ENCODE peak calls at places on chromosomes 4 and X, in six cellular contexts. V, S, Z, O, K and J are unnamed samples.

GRCh38 chrX:68492583-68492982 is 6.3 kb upstream of the YIPF6 start:
- DNase-seq in K (no peak), O (no peak), V (no peak), Z (no peak), S (no peak), J (no peak)

GRCh38 chr4:126957555-126958440 is 675.0 kb upstream of the INTU start:
- DNase-seq in S (no peak), Z (no peak), K (no peak), V (no peak), O (peak), J (no peak)

GRCh38 chr4:21226637-21227538 is 526.6 kb downstream of the PACRGL start:
- DNase-seq in O (no peak), K (no peak), Z (no peak), V (no peak), S (no peak), J (no peak)

GRCh38 chr4:159002950-159003349 is 99.9 kb upstream of the RAPGEF2 start:
- DNase-seq in O (peak), V (no peak), S (peak), Z (no peak), K (no peak), J (no peak)

GRCh38 chr4:2817701-2818350 is 24.9 kb downstream of the SH3BP2 start:
- DNase-seq in Z (no peak), S (peak), V (peak), O (peak), K (peak), J (no peak)

GRCh38 chrX:19563327-19563726 is 48.0 kb upstream of the MAP3K15 start:
- DNase-seq in Z (no peak), O (no peak), V (peak), S (no peak), K (no peak), J (no peak)

GRCh38 chr4:40842725-40843401 is 93.1 kb downstream of the NSUN7 start:
- DNase-seq in V (no peak), K (no peak), O (no peak), Z (no peak), S (no peak), J (no peak)

GRCh38 chr4:13989496-13989895 is 362.0 kb upstream of the BOD1L1 start:
- DNase-seq in O (peak), V (no peak), K (no peak), Z (no peak), S (no peak), J (peak)

GRCh38 chr4:163600731-163601130 is 106.2 kb downstream of the TMA16 start:
- DNase-seq in V (peak), O (no peak), K (no peak), S (no peak), Z (no peak), J (no peak)

GRCh38 chrX:123846598-123847038 is 13.2 kb upstream of the XIAP start:
- DNase-seq in K (no peak), O (peak), Z (no peak), V (no peak), S (no peak), J (no peak)

GRCh38 chrX:39556056-39556455 is 541.7 kb downstream of the BCOR start:
- DNase-seq in O (no peak), K (no peak), Z (peak), S (no peak), V (no peak), J (no peak)

GRCh38 chr4:53015681-53016080 is 153.6 kb downstream of the RASL11B start:
- DNase-seq in Z (no peak), V (peak), K (peak), S (peak), O (peak), J (no peak)

GRCh38 chrX:112067601-112068000 is 15.0 kb downstream of the TRPC5 start:
- DNase-seq in O (no peak), Z (no peak), V (no peak), S (no peak), K (no peak), J (no peak)

GRCh38 chrX:12440245-12440644 is 302.0 kb downstream of the FRMPD4 start:
- DNase-seq in S (no peak), V (no peak), Z (no peak), O (no peak), K (no peak), J (no peak)

GRCh38 chrX:40938418-40938817 is 146.8 kb upstream of the USP9X start:
- DNase-seq in Z (no peak), V (no peak), K (no peak), S (no peak), O (peak), J (no peak)

GRCh38 chrX:128436397-128437103 is 384.3 kb upstream of the ACTRT1 start:
- DNase-seq in O (no peak), V (no peak), Z (no peak), K (no peak), S (no peak), J (no peak)

GRCh38 chr4:4595252-4595651 is 53.4 kb upstream of the STX18 start:
- DNase-seq in Z (no peak), K (no peak), O (no peak), S (no peak), V (peak), J (no peak)

GRCh38 chrX:24838624-24839023 is 144.9 kb downstream of the POLA1 start:
- DNase-seq in O (peak), V (peak), S (peak), K (peak), Z (no peak), J (no peak)

GRCh38 chrX:113260474-113260873 is 419.8 kb upstream of the AMOT start:
- DNase-seq in K (no peak), V (peak), S (no peak), O (peak), Z (no peak), J (no peak)

GRCh38 chrX:109840585-109840984 is 107.5 kb upstream of the ACSL4 start:
- DNase-seq in Z (peak), O (peak), S (peak), K (no peak), V (no peak), J (peak)

GRCh38 chr4:17584502-17585213 is 7.7 kb downstream of the LAP3 start:
- DNase-seq in K (no peak), Z (no peak), S (no peak), O (no peak), V (no peak), J (no peak)

GRCh38 chr4:172352351-172352750 is 539.1 kb downstream of the GALNTL6 start:
- DNase-seq in O (no peak), Z (no peak), K (no peak), V (no peak), S (no peak), J (no peak)

GRCh38 chr4:64821612-64822011 is 412.4 kb upstream of the TECRL start:
- DNase-seq in Z (no peak), K (no peak), S (no peak), O (no peak), V (no peak), J (no peak)

GRCh38 chr4:7158991-7159390 is 33.3 kb upstream of the SORCS2 start:
- DNase-seq in Z (no peak), V (no peak), O (no peak), K (no peak), S (peak), J (no peak)

GRCh38 chrX:9885150-9885549 is 82.0 kb upstream of the CLDN34 start:
- DNase-seq in K (peak), O (peak), V (peak), Z (peak), S (peak), J (no peak)

GRCh38 chr4:100988876-100989275 is 358.4 kb downstream of the PPP3CA start:
- DNase-seq in Z (no peak), K (no peak), V (no peak), O (no peak), S (no peak), J (no peak)

GRCh38 chr4:156924774-156925173 is 46.8 kb downstream of the PDGFC start:
- DNase-seq in K (no peak), O (no peak), Z (no peak), V (no peak), S (no peak), J (no peak)

GRCh38 chr4:4423706-4424498 is 37.0 kb downstream of the NSG1 start:
- DNase-seq in S (no peak), V (no peak), O (no peak), Z (no peak), K (no peak), J (no peak)

GRCh38 chr4:5220028-5220427 is 168.7 kb downstream of the STK32B start:
- DNase-seq in K (no peak), S (no peak), O (peak), V (peak), Z (no peak), J (no peak)

GRCh38 chr4:145248971-145249370 is 68.6 kb upstream of the OTUD4 start:
- DNase-seq in S (no peak), K (no peak), V (no peak), Z (no peak), O (no peak), J (no peak)

GRCh38 chr4:4860381-4860802 is 927 bp downstream of the MSX1 start:
- DNase-seq in K (no peak), Z (peak), V (peak), O (no peak), S (no peak), J (no peak)

GRCh38 chrX:132953358-132953757 is 5.1 kb downstream of the HS6ST2 start:
- DNase-seq in V (no peak), S (no peak), Z (no peak), O (no peak), K (no peak), J (no peak)

GRCh38 chrX:16155586-16155985 is 11.7 kb upstream of the MAGEB17 start:
- DNase-seq in O (no peak), V (no peak), Z (no peak), K (no peak), S (no peak), J (no peak)

GRCh38 chr4:85489273-85489672 is 14.3 kb downstream of the ARHGAP24 start:
- DNase-seq in V (peak), O (peak), S (no peak), Z (no peak), K (no peak), J (no peak)

GRCh38 chr4:8819019-8819418 is 52.6 kb downstream of the HMX1 start:
- DNase-seq in S (no peak), O (no peak), K (no peak), Z (no peak), V (no peak), J (no peak)

GRCh38 chrX:74535211-74535621 is 79.2 kb downstream of the RLIM start:
- DNase-seq in K (peak), O (peak), V (no peak), Z (peak), S (peak), J (no peak)
- H3K4me3 ChIP-seq in K (peak), O (peak), V (peak), Z (no peak), S (peak), J (no peak)

GRCh38 chr4:39721788-39722187 is 23.9 kb downstream of the UBE2K start:
- DNase-seq in K (no peak), V (no peak), S (no peak), O (no peak), Z (no peak), J (no peak)
- H3K9ac ChIP-seq in K (no peak), V (no peak), S (no peak), O (no peak), Z (no peak), J (no peak)

GRCh38 chr4:185036842-185037241 is 18.6 kb downstream of the HELT start:
- DNase-seq in S (no peak), O (no peak), Z (no peak), V (no peak), K (no peak), J (no peak)

GRCh38 chr4:185040523-185040922 is 22.2 kb downstream of the HELT start:
- DNase-seq in Z (no peak), V (no peak), S (no peak), K (no peak), O (no peak), J (no peak)

GRCh38 chr4:185035284-185035683 is 17.0 kb downstream of the HELT start:
- DNase-seq in V (no peak), O (no peak), S (no peak), Z (no peak), K (no peak), J (no peak)

GRCh38 chr4:185036019-185036418 is 17.7 kb downstream of the HELT start:
- DNase-seq in K (no peak), O (no peak), S (no peak), Z (no peak), V (no peak), J (no peak)

DNA sequence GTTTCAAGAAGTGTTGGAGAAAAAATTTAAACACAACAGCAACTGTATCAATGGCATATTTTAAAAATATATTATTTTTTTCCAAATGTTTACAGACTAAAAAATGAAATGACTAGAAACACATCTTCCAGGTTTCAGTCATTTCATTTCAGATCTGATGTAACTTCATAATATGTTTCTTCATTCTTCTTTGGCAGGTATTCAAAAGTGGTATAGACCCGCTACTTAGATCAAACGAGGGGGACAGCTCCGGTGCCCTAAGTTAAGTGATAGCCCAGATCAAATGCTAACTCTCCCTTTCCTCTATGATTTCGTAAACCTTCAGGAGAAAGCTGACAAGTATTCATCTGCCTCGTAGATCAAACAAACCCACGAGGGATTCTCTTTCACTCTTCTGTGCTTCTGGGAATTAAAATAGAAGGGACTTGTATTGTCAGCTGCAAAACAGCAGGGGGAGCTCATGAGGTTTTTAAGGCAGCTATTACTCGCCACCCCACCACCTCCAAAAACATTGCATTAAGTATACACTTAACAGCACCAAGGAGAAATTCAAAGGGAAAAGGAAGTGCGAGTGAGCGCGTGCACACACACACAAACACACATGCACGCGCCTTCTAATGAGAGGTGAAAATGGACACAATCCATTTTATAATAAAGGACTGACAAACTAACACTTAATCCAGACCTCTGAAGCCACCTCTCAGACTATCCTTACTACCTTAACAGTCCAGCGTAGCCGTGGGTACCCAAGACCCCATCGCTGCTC is 21.4 kb downstream of the HELT start:
- DNase-seq in Z (peak), S (peak), V (peak), O (peak), K (peak), J (no peak)
- H3K4me3 ChIP-seq in Z (no peak), S (no peak), V (no peak), O (peak), K (no peak), J (peak)

GRCh38 chr4:86935833-86936721 is 1.3 kb downstream of the AFF1 start:
- DNase-seq in Z (peak), V (peak), O (peak), S (peak), K (no peak), J (peak)

GRCh38 chr4:86935499-86935832 is 655 bp downstream of the AFF1 start:
- DNase-seq in O (no peak), S (peak), K (peak), Z (no peak), V (no peak), J (no peak)

GRCh38 chr4:86939123-86939522 is 4.3 kb downstream of the AFF1 start:
- DNase-seq in S (no peak), Z (no peak), K (no peak), V (no peak), O (peak), J (no peak)

GRCh38 chr4:86934772-86935498 is at the start of gene AFF1:
- DNase-seq in Z (peak), S (peak), K (peak), O (peak), V (peak), J (peak)

DNA sequence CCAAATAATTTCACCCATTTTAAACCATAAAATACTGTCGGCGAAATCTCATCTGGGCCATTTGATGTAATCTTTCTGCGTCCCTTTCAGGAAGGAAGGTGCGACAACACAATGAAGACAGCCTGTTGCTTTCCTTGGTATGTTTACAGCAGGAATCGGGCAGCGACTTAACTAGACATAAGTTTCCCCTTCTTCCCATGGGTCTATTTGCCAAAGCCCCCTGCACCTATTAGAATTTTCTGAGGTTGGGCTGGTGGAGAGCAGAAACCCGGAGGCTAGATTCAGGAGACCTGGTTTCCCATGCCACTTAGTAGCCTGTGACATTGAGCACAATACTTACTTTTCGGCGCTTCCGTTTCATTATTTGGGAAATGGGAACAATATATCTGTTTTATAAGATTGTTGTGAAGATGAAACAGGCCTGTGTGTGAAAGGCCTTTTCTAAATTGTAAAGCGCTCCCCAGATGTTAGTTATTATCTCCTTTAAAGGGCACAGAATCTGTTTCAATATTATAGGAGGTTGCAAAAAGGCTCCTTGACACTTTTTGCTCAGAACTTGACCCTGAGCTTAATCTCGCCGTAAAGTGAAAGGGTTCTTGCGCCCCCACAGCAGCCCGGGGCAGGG is 552 bp upstream of the AFF1 start:
- DNase-seq in V (no peak), Z (no peak), O (peak), K (peak), S (peak), J (no peak)
- H3K9ac ChIP-seq in V (peak), Z (peak), O (peak), K (peak), S (peak), J (peak)

DNA sequence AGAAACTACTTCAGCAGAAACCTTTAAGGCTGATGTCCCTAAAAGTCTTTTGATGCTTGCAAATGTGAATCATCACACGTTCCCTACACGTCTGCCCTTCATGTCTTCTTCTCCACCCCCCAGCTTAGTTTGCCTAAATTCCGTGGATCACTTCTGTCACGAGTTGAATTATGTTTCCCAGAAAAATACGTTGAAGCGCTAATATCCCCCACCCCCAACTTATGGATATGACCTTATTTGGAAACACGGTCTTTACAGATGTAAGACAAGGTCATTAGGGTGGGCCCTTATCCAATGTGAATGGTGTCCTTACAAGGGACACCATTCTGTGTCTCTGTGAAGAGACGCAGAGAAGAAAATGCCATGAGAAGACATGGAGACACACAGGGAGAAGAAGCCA is 2.1 kb upstream of the ZNF518B start:
- DNase-seq in S (no peak), K (no peak), V (no peak), Z (no peak), O (no peak), J (no peak)
- H3K4me3 ChIP-seq in S (no peak), K (no peak), V (no peak), Z (peak), O (no peak), J (no peak)

GRCh38 chr4:1011022-1011694 is at the start of gene FGFRL1:
- DNase-seq in K (peak), V (peak), Z (peak), S (peak), O (peak), J (no peak)
- H3K9ac ChIP-seq in K (no peak), V (peak), Z (no peak), S (peak), O (peak), J (peak)

DNA sequence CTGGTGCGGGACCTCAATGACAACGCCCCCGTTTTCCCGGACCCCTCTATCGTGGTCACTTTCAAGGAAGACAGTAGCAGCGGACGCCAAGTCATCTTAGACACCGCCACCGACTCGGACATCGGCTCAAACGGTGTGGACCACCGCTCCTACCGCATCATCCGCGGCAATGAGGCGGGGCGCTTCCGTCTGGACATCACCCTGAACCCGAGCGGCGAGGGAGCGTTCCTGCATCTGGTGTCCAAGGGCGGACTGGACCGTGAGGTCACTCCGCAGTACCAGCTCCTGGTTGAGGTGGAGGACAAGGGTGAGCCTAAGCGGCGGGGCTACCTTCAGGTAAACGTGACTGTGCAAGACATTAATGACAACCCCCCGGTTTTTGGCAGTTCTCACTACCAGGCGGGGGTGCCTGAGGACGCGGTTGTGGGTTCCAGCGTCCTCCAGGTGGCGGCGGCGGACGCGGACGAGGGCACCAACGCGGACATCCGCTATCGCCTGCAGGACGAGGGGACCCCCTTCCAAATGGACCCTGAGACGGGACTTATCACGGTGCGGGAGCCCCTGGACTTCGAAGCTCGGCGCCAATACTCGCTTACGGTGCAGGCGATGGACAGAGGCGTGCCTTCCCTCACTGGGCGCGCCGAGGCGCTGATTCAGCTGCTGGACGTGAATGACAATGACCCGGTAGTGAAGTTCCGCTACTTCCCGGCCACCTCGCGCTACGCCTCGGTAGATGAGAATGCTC is 2.2 kb downstream of the FAT4 start:
- DNase-seq in O (peak), K (peak), V (no peak), S (peak), Z (no peak), J (no peak)
- H3K4me3 ChIP-seq in O (peak), K (peak), V (no peak), S (peak), Z (no peak), J (peak)

GRCh38 chr4:112704322-112704721 is 67.4 kb downstream of the LARP7 start:
- DNase-seq in S (no peak), O (no peak), K (no peak), Z (no peak), V (no peak), J (no peak)
- H3K9ac ChIP-seq in S (no peak), O (no peak), K (no peak), Z (no peak), V (no peak), J (no peak)

GRCh38 chr4:1133033-1133432 is 19.7 kb upstream of the RNF212 start:
- DNase-seq in O (no peak), S (no peak), K (no peak), Z (no peak), V (no peak), J (no peak)

GRCh38 chr4:1137850-1138249 is 24.5 kb upstream of the RNF212 start:
- DNase-seq in S (no peak), V (no peak), O (no peak), K (no peak), Z (no peak), J (no peak)

GRCh38 chr4:1136028-1136427 is 22.7 kb upstream of the RNF212 start:
- DNase-seq in Z (no peak), K (no peak), S (peak), V (no peak), O (no peak), J (no peak)

GRCh38 chr4:1137063-1137771 is 23.9 kb upstream of the RNF212 start:
- DNase-seq in Z (no peak), V (no peak), S (no peak), O (no peak), K (no peak), J (no peak)
- H3K4me3 ChIP-seq in Z (no peak), V (no peak), S (no peak), O (no peak), K (no peak), J (no peak)